ENCODE peak calls at places on chromosomes 2 and 18, in eight cellular contexts. I is adrenal gland, B is choroid plexus epithelial cell, E is AG04450, K is GM10248, A is mucosa of descending colon, T is GM23338, U is lower lobe of right lung. G is an unnamed sample.

GRCh38 chr18:74715306-74715705 is 117.6 kb downstream of the ZNF407 start:
- DNase-seq in I (no peak), B (no peak), E (no peak), K (no peak), A (no peak), T (no peak), U (no peak), G (no peak)

GRCh38 chr2:151961558-151961957 is 133.3 kb upstream of the ARL5A start:
- DNase-seq in I (no peak), B (no peak), E (no peak), K (no peak), A (no peak), T (no peak), U (no peak), G (no peak)

GRCh38 chr2:106537047-106537446 is 49.9 kb downstream of the CD8B2 start:
- DNase-seq in I (peak), B (no peak), E (no peak), K (no peak), A (no peak), T (no peak), U (peak), G (no peak)

GRCh38 chr2:23330214-23330613 is 54.8 kb upstream of the KLHL29 start:
- DNase-seq in I (no peak), B (peak), E (no peak), K (peak), A (no peak), T (peak), U (no peak), G (no peak)

GRCh38 chr2:167275066-167275465 is 386.8 kb downstream of the XIRP2 start:
- DNase-seq in I (no peak), B (no peak), E (no peak), K (no peak), A (no peak), T (peak), U (no peak), G (no peak)

GRCh38 chr2:109164739-109165221 is 35.8 kb downstream of the SH3RF3 start:
- DNase-seq in I (peak), B (no peak), E (no peak), K (no peak), A (no peak), T (no peak), U (no peak), G (no peak)

GRCh38 chr2:231604101-231604684 is 11.5 kb downstream of the TEX44 start:
- DNase-seq in I (no peak), B (no peak), E (no peak), K (peak), A (no peak), T (peak), U (peak), G (peak)

GRCh38 chr2:181396575-181397062 is 60.6 kb upstream of the ITGA4 start:
- DNase-seq in I (no peak), B (peak), E (no peak), K (no peak), A (no peak), T (no peak), U (no peak), G (no peak)

GRCh38 chr2:48532824-48533223 is 2.9 kb downstream of the STON1 start:
- DNase-seq in I (no peak), B (no peak), E (no peak), K (no peak), A (no peak), T (no peak), U (no peak), G (no peak)

GRCh38 chr2:199869227-199869541 is 18.2 kb upstream of the FTCDNL1 start:
- DNase-seq in I (no peak), B (no peak), E (no peak), K (no peak), A (no peak), T (peak), U (no peak), G (no peak)

GRCh38 chr18:5424903-5425302 is 118.9 kb downstream of the EPB41L3 start:
- DNase-seq in I (no peak), B (peak), E (no peak), K (no peak), A (no peak), T (peak), U (no peak), G (no peak)

GRCh38 chr2:127106457-127106997 is 427 bp downstream of the BIN1 start:
- DNase-seq in I (no peak), B (peak), E (no peak), K (no peak), A (no peak), T (peak), U (no peak), G (no peak)

GRCh38 chr2:179435021-179435420 is 170.4 kb upstream of the SESTD1 start:
- DNase-seq in I (no peak), B (no peak), E (no peak), K (no peak), A (no peak), T (no peak), U (no peak), G (no peak)

GRCh38 chr2:238727585-238728321 is 120.1 kb upstream of the TWIST2 start:
- DNase-seq in I (no peak), B (no peak), E (peak), K (no peak), A (no peak), T (no peak), U (no peak), G (no peak)

DNA sequence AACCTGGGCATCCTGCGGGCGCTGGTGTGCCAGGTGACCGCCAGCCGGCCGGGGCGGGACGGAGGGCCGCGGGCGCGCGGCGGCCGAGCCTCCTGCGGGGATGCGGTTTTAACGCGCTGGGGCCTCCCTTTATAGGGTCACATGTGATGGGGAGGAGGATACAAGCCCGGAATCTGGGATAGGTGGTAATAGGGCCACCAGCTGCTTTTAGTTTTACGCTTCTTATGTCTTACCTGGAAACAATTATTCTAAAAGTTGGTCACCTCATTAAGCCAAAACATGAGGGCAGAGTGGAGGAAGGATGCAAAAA is 600 bp downstream of the DCAF17 start:
- DNase-seq in I (no peak), B (no peak), E (no peak), K (no peak), A (no peak), T (peak), U (no peak), G (no peak)
- TF ChIP-seq CTCF in I (no peak), B (no peak), E (no peak), K (no peak), A (no peak), T (no peak), U (no peak), G (no peak)

DNA sequence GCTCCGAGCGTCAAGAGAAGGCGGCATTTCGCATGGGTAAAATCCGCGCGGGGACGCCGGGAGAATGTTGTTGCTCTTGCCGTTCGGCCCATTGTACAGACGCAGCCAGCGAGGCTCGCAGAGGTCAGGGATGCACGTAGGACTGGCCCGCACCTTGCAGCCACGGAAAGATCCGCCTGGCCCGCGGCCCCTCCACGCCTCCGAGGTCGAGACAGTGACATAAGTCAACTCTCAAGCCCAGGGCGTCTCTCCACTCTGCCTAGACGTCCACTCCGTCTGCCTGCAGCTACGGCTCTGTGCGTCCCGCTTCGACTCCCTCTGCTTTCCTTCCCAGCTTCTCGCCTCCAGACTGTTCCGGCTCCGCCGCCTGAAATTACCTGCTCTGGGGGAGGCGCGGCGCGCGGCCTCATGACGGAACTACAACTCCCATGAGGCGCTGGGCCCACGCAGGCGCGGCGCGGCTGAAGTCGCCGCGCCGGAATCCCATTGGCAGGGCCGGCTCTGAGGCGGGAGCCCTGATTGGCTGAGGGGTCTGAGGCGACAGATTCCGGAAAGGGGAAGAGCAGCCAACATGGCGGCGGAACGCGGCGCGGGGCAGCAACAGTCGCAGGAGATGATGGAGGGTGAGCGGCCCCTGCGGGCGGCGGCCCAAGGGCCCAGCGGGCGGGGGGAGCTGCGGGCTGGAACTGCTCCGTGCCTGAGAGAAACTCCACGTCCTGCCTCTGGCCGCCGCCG is at the start of gene PPP1R7:
- DNase-seq in I (peak), B (peak), E (peak), K (peak), A (peak), T (peak), U (peak), G (peak)
- TF ChIP-seq CTCF in I (no peak), B (no peak), E (no peak), K (peak), A (no peak), T (no peak), U (no peak), G (no peak)

GRCh38 chr18:31511098-31511497 is 13.1 kb downstream of the DSG2 start:
- DNase-seq in I (no peak), B (no peak), E (no peak), K (no peak), A (no peak), T (no peak), U (no peak), G (no peak)
- TF ChIP-seq CTCF in I (no peak), B (no peak), E (no peak), K (peak), A (no peak), T (peak), U (no peak), G (no peak)

GRCh38 chr2:105373344-105373781 is 25.5 kb downstream of the FHL2 start:
- DNase-seq in I (peak), B (peak), E (no peak), K (no peak), A (no peak), T (no peak), U (peak), G (no peak)

GRCh38 chr2:105369009-105369408 is 29.8 kb downstream of the FHL2 start:
- DNase-seq in I (no peak), B (no peak), E (no peak), K (no peak), A (no peak), T (no peak), U (no peak), G (no peak)

GRCh38 chr2:105371810-105372209 is 27.0 kb downstream of the FHL2 start:
- DNase-seq in I (no peak), B (no peak), E (no peak), K (no peak), A (no peak), T (no peak), U (no peak), G (no peak)

GRCh38 chr2:105371156-105371555 is 27.7 kb downstream of the FHL2 start:
- DNase-seq in I (no peak), B (no peak), E (no peak), K (no peak), A (no peak), T (no peak), U (no peak), G (no peak)

DNA sequence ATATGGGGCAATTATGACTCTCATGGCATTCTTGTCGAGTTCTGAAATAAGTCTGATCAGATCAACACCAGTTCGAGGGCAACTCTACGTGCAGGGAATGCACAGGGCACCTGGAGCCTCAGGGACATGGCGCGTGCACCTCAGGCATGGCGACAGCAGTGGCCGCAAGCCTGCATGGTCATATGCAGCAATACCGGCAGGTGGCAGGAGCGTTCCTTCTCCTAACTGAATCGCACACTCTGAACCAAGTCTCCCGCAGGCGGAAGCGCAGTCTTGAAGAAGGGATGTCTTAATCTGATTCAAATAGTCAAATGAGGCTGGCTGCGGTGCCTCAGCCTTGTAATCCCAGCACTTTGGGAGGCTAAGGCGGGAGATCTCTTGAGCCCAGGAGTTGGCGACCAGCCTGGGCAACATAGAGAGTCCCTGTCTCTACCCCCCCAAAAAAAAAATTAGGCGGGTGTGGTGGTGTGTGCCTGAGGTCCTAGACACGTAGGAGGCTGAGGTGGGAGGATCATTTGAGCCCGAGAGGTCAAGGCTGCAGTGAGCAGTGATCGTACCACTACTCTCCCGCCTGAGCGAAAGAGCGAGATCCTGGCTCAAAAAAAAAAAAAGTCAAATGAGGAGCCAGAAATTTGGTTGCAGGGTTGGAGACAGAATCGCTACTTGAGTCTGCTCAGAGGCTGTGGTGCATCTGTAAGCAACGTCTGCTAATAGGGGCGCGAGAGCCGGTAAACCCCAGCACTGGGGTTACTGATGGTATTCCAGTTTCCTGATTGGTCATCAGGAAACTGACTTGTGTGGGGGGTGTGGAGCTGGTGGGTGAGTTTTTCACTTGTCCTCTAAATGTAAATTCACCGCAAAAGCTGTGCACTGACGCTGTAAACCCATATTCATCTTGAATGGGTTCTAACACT is 28.8 kb downstream of the FHL2 start:
- DNase-seq in I (peak), B (peak), E (peak), K (peak), A (peak), T (peak), U (peak), G (peak)
- TF ChIP-seq CTCF in I (peak), B (peak), E (peak), K (peak), A (peak), T (peak), U (peak), G (peak)

DNA sequence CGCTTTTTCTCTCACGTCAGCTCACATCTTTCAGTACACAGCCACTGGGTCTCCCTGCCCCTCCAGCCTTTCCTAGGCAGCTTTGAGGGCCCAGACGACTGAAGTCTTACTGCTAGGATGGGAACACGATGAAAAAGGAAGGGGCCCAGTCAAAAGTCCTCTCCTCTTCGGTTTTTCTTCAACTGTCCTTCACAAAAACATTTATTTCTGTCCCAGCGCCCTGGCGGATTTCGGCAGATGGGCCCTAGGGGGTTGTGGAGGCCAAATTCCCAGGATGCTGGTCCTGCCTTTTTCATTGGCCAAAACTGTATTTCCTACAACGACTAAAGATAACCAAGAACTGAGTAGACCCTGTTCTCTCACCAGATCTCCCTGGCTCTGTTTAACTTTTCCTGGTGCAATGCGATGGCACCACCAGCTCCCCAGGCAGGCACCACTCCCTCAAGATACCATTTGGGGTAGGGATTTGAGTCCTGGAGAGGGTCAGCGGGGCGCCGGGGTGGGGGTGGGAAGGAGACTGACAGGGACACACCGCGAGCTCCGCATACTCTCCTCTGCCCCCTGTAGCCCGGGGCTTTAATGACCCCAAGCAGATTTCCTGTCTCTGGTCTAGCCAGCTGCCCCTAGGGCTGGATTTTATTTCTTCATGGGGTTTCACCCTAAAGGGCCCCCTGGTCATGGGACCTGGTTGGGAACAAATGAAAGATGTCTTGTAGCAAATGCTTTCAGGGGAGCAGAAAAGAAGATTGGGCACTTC is 7.4 kb downstream of the SIX2 start:
- DNase-seq in I (no peak), B (peak), E (no peak), K (no peak), A (no peak), T (peak), U (no peak), G (no peak)
- TF ChIP-seq CTCF in I (no peak), B (peak), E (no peak), K (no peak), A (no peak), T (peak), U (no peak), G (no peak)

DNA sequence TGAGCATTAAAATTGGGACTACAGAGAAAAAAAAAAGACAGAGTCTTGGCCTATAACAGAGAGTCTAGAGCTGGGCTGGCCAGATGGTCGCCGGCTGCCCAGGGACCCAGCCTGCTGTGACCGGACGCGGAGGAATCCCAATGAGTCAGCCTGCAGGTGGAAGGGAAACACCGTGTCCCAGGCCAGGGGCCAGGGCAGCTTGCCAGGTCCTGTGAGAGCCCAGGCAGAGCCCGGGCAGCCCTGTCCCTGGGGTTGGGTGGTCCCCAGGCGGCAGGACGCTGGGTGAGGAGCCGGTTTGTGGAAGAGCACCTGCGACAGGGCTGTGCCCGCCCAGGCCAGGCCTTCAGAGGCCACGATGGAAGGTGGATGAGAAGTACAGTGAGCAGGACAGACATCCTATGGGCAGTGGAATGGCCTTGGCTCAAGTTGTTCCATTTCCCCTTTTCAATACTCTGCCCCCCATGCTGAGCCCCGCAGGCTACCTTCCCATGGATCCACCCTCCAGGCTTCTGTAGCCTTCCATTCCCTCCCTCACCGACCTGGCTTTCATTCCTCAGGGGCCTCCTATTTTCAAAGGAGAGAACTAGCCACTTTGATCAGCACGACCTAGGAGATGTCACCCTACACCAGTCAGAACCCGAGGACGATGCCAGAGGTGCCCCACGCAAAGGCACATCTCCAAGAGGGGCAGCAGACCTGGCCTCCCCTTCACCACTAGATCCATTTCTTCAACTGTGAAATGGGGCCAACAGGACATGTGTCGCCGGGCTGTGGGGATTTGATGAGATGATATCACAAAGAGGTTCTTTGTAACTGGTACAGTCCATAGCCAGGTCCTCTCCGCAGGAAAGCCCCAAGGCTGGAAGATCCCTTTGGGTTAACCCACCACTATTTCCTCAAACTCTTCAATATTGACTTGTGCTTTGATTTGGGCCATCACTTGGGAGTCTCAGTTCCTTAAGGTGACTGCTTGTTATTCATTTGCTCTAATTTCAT is 87.5 kb downstream of the POLR1A start:
- DNase-seq in I (peak), B (peak), E (no peak), K (no peak), A (no peak), T (no peak), U (peak), G (no peak)
- TF ChIP-seq CTCF in I (no peak), B (no peak), E (no peak), K (no peak), A (no peak), T (no peak), U (no peak), G (no peak)

DNA sequence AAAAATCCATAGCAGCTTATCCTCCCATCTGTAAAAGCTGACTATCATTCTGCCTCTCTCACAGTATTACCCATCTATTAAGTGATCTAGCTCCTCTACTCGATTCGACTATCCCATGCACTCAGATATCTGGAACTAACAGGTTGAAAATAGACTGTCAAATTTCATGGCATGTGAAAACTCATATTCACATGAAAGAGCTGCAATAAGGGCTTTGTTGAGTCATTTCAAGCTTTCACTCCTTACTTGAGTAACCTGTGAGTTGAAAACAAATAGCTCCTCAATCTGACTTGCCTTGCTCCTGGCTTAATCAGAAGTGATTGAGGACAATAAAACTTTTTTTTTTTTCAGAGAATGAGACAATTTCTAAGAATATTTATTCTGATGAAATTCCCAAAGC is 192.4 kb upstream of the ERBB4 start:
- DNase-seq in I (no peak), B (no peak), E (no peak), K (peak), A (no peak), T (no peak), U (no peak), G (no peak)
- TF ChIP-seq CTCF in I (no peak), B (no peak), E (no peak), K (no peak), A (no peak), T (no peak), U (no peak), G (no peak)

GRCh38 chr18:37533647-37534565 is 31.7 kb downstream of the CELF4 start:
- DNase-seq in I (no peak), B (peak), E (no peak), K (no peak), A (peak), T (peak), U (no peak), G (no peak)
- TF ChIP-seq CTCF in I (peak), B (peak), E (peak), K (no peak), A (no peak), T (peak), U (no peak), G (no peak)

DNA sequence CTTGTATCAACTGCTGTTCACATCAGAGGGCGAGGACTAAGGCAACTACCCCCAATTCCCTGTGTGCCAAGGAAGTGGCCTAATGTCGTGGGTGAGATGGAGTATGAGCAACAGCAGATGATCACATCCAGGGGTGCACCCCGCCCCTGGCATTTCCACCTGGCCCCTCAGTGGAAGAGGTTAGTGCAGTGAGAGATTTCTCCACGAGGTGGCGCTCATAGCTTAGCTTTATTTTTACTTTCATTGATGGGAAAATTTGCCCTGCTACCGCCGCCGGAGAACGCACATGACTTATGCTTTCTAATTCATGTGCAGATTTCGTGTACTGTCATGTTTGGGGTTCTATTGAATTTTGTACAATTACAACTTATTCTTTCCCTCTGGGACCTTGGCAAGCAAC is 470.6 kb upstream of the MEX3C start:
- DNase-seq in I (peak), B (peak), E (peak), K (peak), A (no peak), T (peak), U (peak), G (no peak)
- TF ChIP-seq CTCF in I (peak), B (peak), E (peak), K (peak), A (peak), T (peak), U (peak), G (peak)

G was measured in D721Med.